ENCODE peak calls at places on chromosome 1, in nine cellular contexts. I, O, E, T, V, C, J, Q and F are unnamed samples.

GRCh38 chr1:82299680-82300079 is 498.9 kb downstream of the ADGRL2 start:
- DNase-seq in C (no peak), T (no peak), V (no peak), E (no peak), Q (no peak), O (no peak), J (no peak), I (no peak), F (no peak)

GRCh38 chr1:87916965-87917364 is 588.3 kb downstream of the LMO4 start:
- DNase-seq in I (no peak), T (no peak), E (no peak), C (peak; percentile 38), J (no peak), O (no peak), V (no peak), Q (peak; percentile 3), F (no peak)

GRCh38 chr1:57024855-57025254 is 59.0 kb upstream of the C8B start:
- DNase-seq in Q (no peak), E (no peak), C (no peak), O (no peak), J (no peak), T (peak; percentile 33), I (no peak), V (no peak), F (peak; percentile 43)

GRCh38 chr1:8510041-8510823 is 192.3 kb downstream of the SLC45A1 start:
- DNase-seq in E (peak; percentile 73), C (peak; percentile 92), V (peak; percentile 42), O (no peak), Q (peak; percentile 49), J (peak; percentile 44), T (no peak), I (peak; percentile 27), F (no peak)

GRCh38 chr1:31653761-31654160 is 9.1 kb upstream of the PEF1 start:
- DNase-seq in J (no peak), C (no peak), T (no peak), V (no peak), Q (no peak), E (no peak), I (no peak), O (no peak), F (no peak)

GRCh38 chr1:181442181-181442525 is 41.2 kb upstream of the CACNA1E start:
- DNase-seq in T (no peak), E (no peak), I (no peak), C (no peak), O (peak; percentile 22), J (no peak), Q (no peak), V (no peak), F (no peak)

GRCh38 chr1:183757061-183757460 is 47.9 kb upstream of the RGL1 start:
- DNase-seq in I (no peak), Q (peak; percentile 80), C (peak; percentile 80), V (no peak), T (no peak), O (no peak), J (no peak), E (no peak), F (no peak)

GRCh38 chr1:206419250-206419649 is 51.0 kb upstream of the IKBKE start:
- DNase-seq in Q (no peak), O (no peak), C (no peak), T (peak; percentile 32), V (no peak), J (no peak), E (no peak), I (no peak), F (no peak)

GRCh38 chr1:92791487-92792058 is 6.7 kb upstream of the EVI5 start:
- DNase-seq in J (no peak), O (no peak), Q (no peak), V (no peak), C (no peak), E (no peak), I (no peak), T (no peak), F (no peak)

GRCh38 chr1:47434051-47434842 is 3.6 kb upstream of the FOXD2 start:
- DNase-seq in C (peak; percentile 76), O (no peak), I (peak; percentile 62), Q (no peak), T (no peak), V (no peak), E (peak; percentile 64), J (no peak), F (no peak)

GRCh38 chr1:200774735-200775449 is 36.2 kb downstream of the CAMSAP2 start:
- DNase-seq in Q (no peak), I (no peak), J (no peak), V (no peak), T (no peak), O (no peak), C (peak; percentile 60), E (no peak), F (no peak)